ENCODE peak calls at places on chromosomes 4 and X, in five cellular contexts. N, D, V, H and U are unnamed samples.

GRCh38 chrX:104742345-104742744 is 176.3 kb downstream of the IL1RAPL2 start:
- DNase-seq in N (no peak), D (no peak), V (no peak), H (peak), U (peak)

GRCh38 chr4:8255698-8256441 is 13.7 kb upstream of the HTRA3 start:
- DNase-seq in N (no peak), D (peak), V (peak), H (peak), U (no peak)

GRCh38 chr4:169604903-169605331 is 7.5 kb downstream of the NEK1 start:
- DNase-seq in N (no peak), D (no peak), V (no peak), H (no peak), U (no peak)

GRCh38 chr4:94936854-94937253 is 179.1 kb downstream of the BMPR1B start:
- DNase-seq in N (no peak), D (no peak), V (no peak), H (no peak), U (no peak)

GRCh38 chr4:24568425-24568824 is 15.9 kb downstream of the DHX15 start:
- DNase-seq in N (no peak), D (no peak), V (no peak), H (no peak), U (no peak)

GRCh38 chrX:44203791-44204190 is 139.7 kb downstream of the EFHC2 start:
- DNase-seq in N (no peak), D (no peak), V (no peak), H (no peak), U (peak)

GRCh38 chrX:3743821-3744439 is 30.5 kb upstream of the PRKX start:
- DNase-seq in N (no peak), D (no peak), V (no peak), H (no peak), U (no peak)

GRCh38 chrX:46927718-46928117 is 15.5 kb downstream of the JADE3 start:
- DNase-seq in N (no peak), D (no peak), V (no peak), H (no peak), U (no peak)

GRCh38 chrX:129961180-129962083 is 21.0 kb upstream of the BCORL1 start:
- DNase-seq in N (no peak), D (no peak), V (peak), H (peak), U (peak)

GRCh38 chr4:6368601-6369000 is 99.0 kb downstream of the WFS1 start:
- DNase-seq in N (no peak), D (no peak), V (no peak), H (no peak), U (no peak)

GRCh38 chr4:78951862-78952472 is 12.7 kb upstream of the PAQR3 start:
- DNase-seq in N (peak), D (peak), V (no peak), H (peak), U (peak)

GRCh38 chr4:132063829-132064228 is 1085.3 kb upstream of the PCDH10 start:
- DNase-seq in N (no peak), D (no peak), V (no peak), H (peak), U (no peak)

GRCh38 chrX:56503941-56504673 is 59.3 kb upstream of the UBQLN2 start:
- DNase-seq in N (peak), D (no peak), V (no peak), H (no peak), U (peak)

GRCh38 chr4:26061248-26061986 is 147.4 kb downstream of the SMIM20 start:
- DNase-seq in N (peak), D (no peak), V (no peak), H (peak), U (peak)

GRCh38 chr4:2948895-2949781 is 14.1 kb downstream of the NOP14 start:
- DNase-seq in N (no peak), D (no peak), V (no peak), H (no peak), U (peak)
- TF ChIP-seq CTCF in N (peak), D (peak), V (peak), H (peak), U (peak)

GRCh38 chrX:40651620-40652223 is 4.4 kb upstream of the CXorf38 start:
- DNase-seq in N (peak), D (peak), V (peak), H (peak), U (peak)
- TF ChIP-seq CTCF in N (peak), D (peak), V (peak), H (peak), U (peak)

GRCh38 chrX:5681159-5681558 is 547.5 kb downstream of the NLGN4X start:
- DNase-seq in N (peak), D (peak), V (no peak), H (peak), U (no peak)
- TF ChIP-seq CTCF in N (peak), D (peak), V (no peak), H (no peak), U (peak)

GRCh38 chrX:120213438-120214265 is 37.0 kb upstream of the ZBTB33 start:
- DNase-seq in N (no peak), D (peak), V (peak), H (peak), U (peak)
- TF ChIP-seq CTCF in N (peak), D (peak), V (peak), H (peak), U (peak)

GRCh38 chrX:78375894-78376293 is 48.5 kb upstream of the CYSLTR1 start:
- DNase-seq in N (peak), D (no peak), V (no peak), H (no peak), U (no peak)
- TF ChIP-seq CTCF in N (peak), D (no peak), V (no peak), H (no peak), U (no peak)

DNA sequence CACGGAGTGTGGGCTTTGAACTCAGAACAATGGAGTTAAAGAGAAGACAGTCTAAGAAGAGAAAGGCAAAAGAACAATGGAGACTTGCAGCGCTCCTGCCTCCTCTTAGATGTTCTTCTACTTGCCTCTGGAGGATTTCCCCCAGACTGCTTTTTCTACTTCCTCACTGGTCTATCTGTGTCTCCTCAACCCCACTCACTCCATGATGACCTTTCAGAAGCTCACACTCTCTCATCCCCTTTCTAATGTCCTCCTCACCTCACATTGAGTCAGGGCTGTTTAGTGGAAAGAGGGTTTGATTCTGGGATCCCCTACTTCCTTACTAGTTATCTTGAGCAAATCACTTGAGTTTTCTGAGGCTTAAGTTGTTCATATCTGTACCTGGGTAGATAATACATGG is 12.2 kb upstream of the HERC6 start:
- DNase-seq in N (no peak), D (no peak), V (no peak), H (no peak), U (no peak)
- TF ChIP-seq CTCF in N (no peak), D (no peak), V (no peak), H (no peak), U (no peak)

GRCh38 chr4:142040043-142040442 is 403.7 kb downstream of the IL15 start:
- DNase-seq in N (no peak), D (no peak), V (no peak), H (no peak), U (peak)
- TF ChIP-seq CTCF in N (no peak), D (no peak), V (no peak), H (no peak), U (no peak)

GRCh38 chrX:124097116-124097515 is 135.6 kb downstream of the STAG2 start:
- DNase-seq in N (no peak), D (no peak), V (no peak), H (no peak), U (no peak)

GRCh38 chrX:124093222-124093621 is 131.7 kb downstream of the STAG2 start:
- DNase-seq in N (no peak), D (no peak), V (no peak), H (no peak), U (no peak)

GRCh38 chrX:124103966-124104365 is 142.5 kb downstream of the STAG2 start:
- DNase-seq in N (no peak), D (no peak), V (no peak), H (no peak), U (no peak)

DNA sequence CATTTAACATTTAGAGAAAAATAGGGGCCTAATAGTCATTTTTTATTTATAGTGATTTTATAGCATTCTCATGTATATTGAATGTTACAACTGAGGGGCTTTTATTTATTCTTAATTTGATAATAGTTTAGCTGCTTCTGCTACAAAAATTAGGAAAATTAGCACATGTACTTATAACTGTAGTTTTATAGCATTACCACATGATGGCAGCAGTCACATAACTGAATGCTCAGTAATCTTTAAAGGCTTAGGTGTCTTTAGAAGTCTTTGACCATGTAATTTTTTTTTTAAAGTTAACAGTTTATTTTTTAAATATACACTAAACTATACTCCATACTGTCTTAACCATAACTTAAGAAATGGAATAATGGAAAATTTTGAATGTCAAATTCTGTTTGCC is 136.6 kb downstream of the STAG2 start:
- DNase-seq in N (peak), D (peak), V (no peak), H (peak), U (peak)
- TF ChIP-seq CTCF in N (peak), D (peak), V (peak), H (no peak), U (peak)

GRCh38 chr4:123776267-123776666 is 379.7 kb downstream of the SPRY1 start:
- DNase-seq in N (no peak), D (no peak), V (no peak), H (no peak), U (no peak)
- TF ChIP-seq CTCF in N (no peak), D (no peak), V (no peak), H (no peak), U (no peak)

DNA sequence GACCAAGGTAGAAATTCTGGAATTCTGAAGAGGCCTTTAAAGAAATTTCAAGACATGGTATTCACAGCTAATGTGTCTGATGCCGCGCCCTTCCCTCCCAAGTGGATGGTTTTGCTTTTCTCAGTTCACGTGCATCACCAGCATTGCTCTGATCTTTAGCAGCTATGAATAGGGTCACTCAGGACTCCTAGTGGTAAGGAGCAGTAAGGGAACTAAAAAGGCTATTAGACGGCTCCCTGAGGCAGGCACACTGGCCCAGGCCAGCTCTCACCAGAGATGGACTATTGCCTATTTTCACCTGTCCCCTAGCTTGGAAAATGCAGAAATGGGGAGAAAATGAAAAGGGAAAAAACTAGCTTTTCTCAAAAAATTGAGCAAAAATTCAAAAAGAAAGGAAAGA is 447.5 kb upstream of the RASGEF1B start:
- DNase-seq in N (peak), D (no peak), V (no peak), H (no peak), U (peak)
- TF ChIP-seq CTCF in N (peak), D (peak), V (no peak), H (peak), U (peak)